ENCODE peak calls at places on chromosomes 5 and 9, in five cellular contexts. M, E, B, U and Y are unnamed samples.

GRCh38 chr5:5751987-5752386 is 329.5 kb downstream of the ICE1 start:
- DNase-seq in U (no peak), M (no peak), E (no peak), B (no peak), Y (no peak)

GRCh38 chr9:129644365-129644764 is 2.4 kb upstream of the ASB6 start:
- DNase-seq in B (no peak), U (no peak), M (no peak), E (no peak), Y (no peak)

GRCh38 chr5:147780924-147781530 is 1.5 kb downstream of the JAKMIP2 start:
- DNase-seq in M (no peak), U (no peak), B (no peak), E (no peak), Y (peak; percentile 7)

GRCh38 chr9:94933429-94933828 is 206.9 kb downstream of the AOPEP start:
- DNase-seq in E (no peak), B (no peak), U (no peak), M (no peak), Y (no peak)

GRCh38 chr9:100689635-100690034 is 111.8 kb downstream of the CAVIN4 start:
- DNase-seq in B (no peak), M (no peak), U (no peak), E (no peak), Y (no peak)

GRCh38 chr5:127589309-127590036 is 59.4 kb upstream of the CTXN3 start:
- DNase-seq in B (no peak), E (no peak), M (no peak), U (no peak), Y (no peak)

GRCh38 chr5:142221091-142221860 is 103.5 kb downstream of the SPRY4 start:
- DNase-seq in E (no peak), U (no peak), M (no peak), B (no peak), Y (no peak)

GRCh38 chr5:172180936-172181335 is 7.1 kb downstream of the STK10 start:
- DNase-seq in B (no peak), M (no peak), E (no peak), U (no peak), Y (no peak)

GRCh38 chr9:93133641-93134017 is 422 bp downstream of the NINJ1 start:
- DNase-seq in U (peak; percentile 86), B (peak; percentile 16), E (peak; percentile 82), M (peak; percentile 55), Y (peak; percentile 82)

GRCh38 chr5:76546497-76547102 is 76.6 kb downstream of the F2RL2 start:
- DNase-seq in B (no peak), E (no peak), U (no peak), M (no peak), Y (no peak)

GRCh38 chr9:117414220-117414905 is 494 bp downstream of the ASTN2 start:
- DNase-seq in U (peak; percentile 36), B (no peak), E (peak; percentile 37), M (peak; percentile 21), Y (peak; percentile 60)

GRCh38 chr9:18485691-18486090 is 11.7 kb downstream of the ADAMTSL1 start:
- DNase-seq in E (no peak), U (no peak), M (no peak), B (no peak), Y (no peak)

GRCh38 chr5:68285857-68286611 is 70.5 kb downstream of the PIK3R1 start:
- DNase-seq in M (peak; percentile 59), U (no peak), B (peak; percentile 83), E (no peak), Y (peak; percentile 18)

GRCh38 chr5:98349251-98349989 is 424.0 kb upstream of the RGMB start:
- DNase-seq in E (no peak), U (no peak), M (peak; percentile 17), B (peak; percentile 16), Y (peak; percentile 19)

GRCh38 chr9:109335929-109336328 is 15.1 kb upstream of the EPB41L4B start:
- DNase-seq in E (no peak), M (no peak), U (no peak), B (no peak), Y (no peak)

GRCh38 chr5:9268226-9268625 is 277.6 kb downstream of the SEMA5A start:
- DNase-seq in M (no peak), E (no peak), B (no peak), U (no peak), Y (no peak)